ENCODE peak calls at places on chromosomes 2 and 18, in four cellular contexts. One of them, this sample, is unnamed.

GRCh38 chr18:57497372-57498294 is 62.5 kb downstream of the ONECUT2 start:
- DNase-seq in neural progenitor cell: no peak
- DNase-seq in PC-9: no peak
- DNase-seq in SJSA1: no peak
- DNase-seq in this sample: no peak

GRCh38 chr2:172350844-172351480 is 76.4 kb upstream of the ITGA6 start:
- DNase-seq in neural progenitor cell: no peak
- DNase-seq in PC-9: no peak
- DNase-seq in SJSA1: no peak
- DNase-seq in this sample: peak; percentile 82

GRCh38 chr18:63837556-63837955 is 49.9 kb upstream of the SERPINB2 start:
- DNase-seq in PC-9: no peak
- DNase-seq in SJSA1: no peak
- DNase-seq in neural progenitor cell: no peak
- DNase-seq in this sample: no peak

GRCh38 chr2:2765176-2765800 is 434.2 kb upstream of the MYT1L start:
- DNase-seq in PC-9: no peak
- DNase-seq in SJSA1: no peak
- DNase-seq in neural progenitor cell: no peak
- DNase-seq in this sample: no peak

GRCh38 chr2:200944467-200945394 is 18.7 kb downstream of the ORC2 start:
- DNase-seq in neural progenitor cell: no peak
- DNase-seq in SJSA1: peak; percentile 82
- DNase-seq in PC-9: peak; percentile 62
- DNase-seq in this sample: no peak

GRCh38 chr18:60675801-60676200 is 303.2 kb upstream of the MC4R start:
- DNase-seq in PC-9: no peak
- DNase-seq in neural progenitor cell: no peak
- DNase-seq in SJSA1: no peak
- DNase-seq in this sample: no peak

GRCh38 chr2:95149397-95149984 is 10.2 kb downstream of the ZNF514 start:
- DNase-seq in neural progenitor cell: no peak
- DNase-seq in SJSA1: no peak
- DNase-seq in PC-9: no peak
- DNase-seq in this sample: no peak

GRCh38 chr2:162245051-162245450 is 1.8 kb upstream of the FAP start:
- DNase-seq in neural progenitor cell: no peak
- DNase-seq in SJSA1: no peak
- DNase-seq in PC-9: no peak
- DNase-seq in this sample: no peak

GRCh38 chr2:21367421-21367820 is 243.7 kb downstream of the TDRD15 start:
- DNase-seq in PC-9: peak; percentile 11
- DNase-seq in SJSA1: no peak
- DNase-seq in neural progenitor cell: no peak
- DNase-seq in this sample: no peak

GRCh38 chr2:37872192-37872545 is 52.9 kb upstream of the RMDN2 start:
- DNase-seq in neural progenitor cell: no peak
- DNase-seq in PC-9: no peak
- DNase-seq in SJSA1: no peak
- DNase-seq in this sample: no peak
- H3K27ac ChIP-seq in neural progenitor cell: no peak overlapping the region
- H3K27ac ChIP-seq in PC-9: no peak overlapping the region
- H3K27ac ChIP-seq in SJSA1: no peak overlapping the region
- H3K27ac ChIP-seq in this sample: peak overlapping the region; percentile 47

GRCh38 chr18:12009581-12010140 is 28.4 kb downstream of the IMPA2 start:
- DNase-seq in SJSA1: no peak
- DNase-seq in PC-9: no peak
- DNase-seq in neural progenitor cell: no peak
- DNase-seq in this sample: no peak
- H3K4me1 ChIP-seq in SJSA1: peaks cover 22% of the 10 kb centered on the region
- H3K4me1 ChIP-seq in PC-9: no peaks in the 10 kb centered on the region
- H3K4me1 ChIP-seq in neural progenitor cell: no peaks in the 10 kb centered on the region
- H3K4me1 ChIP-seq in this sample: peaks cover 47% of the 10 kb centered on the region

GRCh38 chr2:51510298-51510697 is 478.4 kb upstream of the NRXN1 start:
- DNase-seq in PC-9: no peak
- DNase-seq in neural progenitor cell: no peak
- DNase-seq in SJSA1: no peak
- DNase-seq in this sample: no peak
- H3K27ac ChIP-seq in PC-9: no peak overlapping the region
- H3K27ac ChIP-seq in neural progenitor cell: no peak overlapping the region
- H3K27ac ChIP-seq in SJSA1: no peak overlapping the region
- H3K27ac ChIP-seq in this sample: no peak overlapping the region

GRCh38 chr18:62754026-62754425 is 38.7 kb downstream of the PHLPP1 start:
- DNase-seq in PC-9: no peak
- DNase-seq in neural progenitor cell: no peak
- DNase-seq in SJSA1: no peak
- DNase-seq in this sample: no peak

GRCh38 chr18:62757399-62758010 is 42.2 kb downstream of the PHLPP1 start:
- DNase-seq in SJSA1: no peak
- DNase-seq in PC-9: peak; percentile 56
- DNase-seq in neural progenitor cell: no peak
- DNase-seq in this sample: no peak

GRCh38 chr18:62758591-62758990 is 43.2 kb downstream of the PHLPP1 start:
- DNase-seq in neural progenitor cell: no peak
- DNase-seq in SJSA1: no peak
- DNase-seq in PC-9: no peak
- DNase-seq in this sample: no peak

GRCh38 chr18:62755946-62756345 is 40.6 kb downstream of the PHLPP1 start:
- DNase-seq in PC-9: no peak
- DNase-seq in neural progenitor cell: no peak
- DNase-seq in SJSA1: no peak
- DNase-seq in this sample: no peak

GRCh38 chr18:62755454-62755853 is 40.1 kb downstream of the PHLPP1 start:
- DNase-seq in PC-9: no peak
- DNase-seq in SJSA1: no peak
- DNase-seq in neural progenitor cell: no peak
- DNase-seq in this sample: no peak
- H3K4me1 ChIP-seq in PC-9: peaks cover 52% of the 10 kb centered on the region
- H3K4me1 ChIP-seq in SJSA1: peaks cover 25% of the 10 kb centered on the region
- H3K4me1 ChIP-seq in neural progenitor cell: peaks cover 84% of the 10 kb centered on the region
- H3K4me1 ChIP-seq in this sample: peaks cover 26% of the 10 kb centered on the region

GRCh38 chr2:54524236-54524991 is 68.3 kb downstream of the SPTBN1 start:
- DNase-seq in SJSA1: peak; percentile 82
- DNase-seq in neural progenitor cell: no peak
- DNase-seq in PC-9: peak; percentile 60
- DNase-seq in this sample: no peak
- H3K27ac ChIP-seq in SJSA1: peak overlapping the region; percentile 95
- H3K27ac ChIP-seq in neural progenitor cell: no peak overlapping the region
- H3K27ac ChIP-seq in PC-9: no peak overlapping the region
- H3K27ac ChIP-seq in this sample: peak overlapping the region; percentile 83

This sample was measured in left ventricle myocardium inferior.